ENCODE peak calls at places on chromosomes 3 and 15, in five cellular contexts. One of them, this sample, is unnamed.

GRCh38 chr3:108462899-108463298 is 47.5 kb downstream of the MYH15 start:
- DNase-seq in LHCN-M2: peak
- DNase-seq in activated naive CD4-positive, alpha-beta T cell treated with Interleukin-2 at 50 U/mL for 16 hours: no peak
- DNase-seq in stimulated activated CD4-positive, alpha-beta T cell treated with anti-CD3 and anti-CD28 coated beads, Interleukin-4, amount 100 ng/mL, for 4 hours: no peak
- DNase-seq in transverse colon: no peak
- DNase-seq in this sample: no peak

GRCh38 chr15:89664951-89665350 is 9.7 kb upstream of the KIF7 start:
- DNase-seq in LHCN-M2: peak
- DNase-seq in stimulated activated CD4-positive, alpha-beta T cell treated with anti-CD3 and anti-CD28 coated beads, Interleukin-4, amount 100 ng/mL, for 4 hours: no peak
- DNase-seq in transverse colon: no peak
- DNase-seq in activated naive CD4-positive, alpha-beta T cell treated with Interleukin-2 at 50 U/mL for 16 hours: no peak
- DNase-seq in this sample: no peak

GRCh38 chr15:65771870-65772269 is 20.2 kb downstream of the DENND4A start:
- DNase-seq in transverse colon: no peak
- DNase-seq in stimulated activated CD4-positive, alpha-beta T cell treated with anti-CD3 and anti-CD28 coated beads, Interleukin-4, amount 100 ng/mL, for 4 hours: no peak
- DNase-seq in activated naive CD4-positive, alpha-beta T cell treated with Interleukin-2 at 50 U/mL for 16 hours: no peak
- DNase-seq in LHCN-M2: no peak
- DNase-seq in this sample: no peak

GRCh38 chr3:185270262-185270955 is 16.6 kb upstream of the EHHADH start:
- DNase-seq in activated naive CD4-positive, alpha-beta T cell treated with Interleukin-2 at 50 U/mL for 16 hours: no peak
- DNase-seq in stimulated activated CD4-positive, alpha-beta T cell treated with anti-CD3 and anti-CD28 coated beads, Interleukin-4, amount 100 ng/mL, for 4 hours: no peak
- DNase-seq in transverse colon: peak
- DNase-seq in LHCN-M2: peak
- DNase-seq in this sample: no peak

GRCh38 chr15:70494861-70495571 is 268.3 kb downstream of the UACA start:
- DNase-seq in transverse colon: no peak
- DNase-seq in stimulated activated CD4-positive, alpha-beta T cell treated with anti-CD3 and anti-CD28 coated beads, Interleukin-4, amount 100 ng/mL, for 4 hours: no peak
- DNase-seq in activated naive CD4-positive, alpha-beta T cell treated with Interleukin-2 at 50 U/mL for 16 hours: peak
- DNase-seq in LHCN-M2: peak
- DNase-seq in this sample: no peak

GRCh38 chr3:11631822-11632221 is 11.9 kb downstream of the VGLL4 start:
- DNase-seq in activated naive CD4-positive, alpha-beta T cell treated with Interleukin-2 at 50 U/mL for 16 hours: no peak
- DNase-seq in LHCN-M2: no peak
- DNase-seq in transverse colon: no peak
- DNase-seq in stimulated activated CD4-positive, alpha-beta T cell treated with anti-CD3 and anti-CD28 coated beads, Interleukin-4, amount 100 ng/mL, for 4 hours: no peak
- DNase-seq in this sample: no peak

GRCh38 chr3:34533468-34533867 is 735.0 kb downstream of the PDCD6IP start:
- DNase-seq in transverse colon: no peak
- DNase-seq in activated naive CD4-positive, alpha-beta T cell treated with Interleukin-2 at 50 U/mL for 16 hours: no peak
- DNase-seq in stimulated activated CD4-positive, alpha-beta T cell treated with anti-CD3 and anti-CD28 coated beads, Interleukin-4, amount 100 ng/mL, for 4 hours: no peak
- DNase-seq in LHCN-M2: no peak
- DNase-seq in this sample: no peak

GRCh38 chr3:136142592-136142991 is 53.5 kb downstream of the MSL2 start:
- DNase-seq in activated naive CD4-positive, alpha-beta T cell treated with Interleukin-2 at 50 U/mL for 16 hours: no peak
- DNase-seq in transverse colon: no peak
- DNase-seq in stimulated activated CD4-positive, alpha-beta T cell treated with anti-CD3 and anti-CD28 coated beads, Interleukin-4, amount 100 ng/mL, for 4 hours: no peak
- DNase-seq in LHCN-M2: peak
- DNase-seq in this sample: no peak

GRCh38 chr3:89560546-89560945 is 453.1 kb downstream of the EPHA3 start:
- DNase-seq in LHCN-M2: peak
- DNase-seq in transverse colon: no peak
- DNase-seq in activated naive CD4-positive, alpha-beta T cell treated with Interleukin-2 at 50 U/mL for 16 hours: no peak
- DNase-seq in stimulated activated CD4-positive, alpha-beta T cell treated with anti-CD3 and anti-CD28 coated beads, Interleukin-4, amount 100 ng/mL, for 4 hours: no peak
- DNase-seq in this sample: no peak

GRCh38 chr3:194300392-194300758 is 50.8 kb downstream of the CPN2 start:
- DNase-seq in transverse colon: peak
- DNase-seq in activated naive CD4-positive, alpha-beta T cell treated with Interleukin-2 at 50 U/mL for 16 hours: no peak
- DNase-seq in stimulated activated CD4-positive, alpha-beta T cell treated with anti-CD3 and anti-CD28 coated beads, Interleukin-4, amount 100 ng/mL, for 4 hours: no peak
- DNase-seq in LHCN-M2: no peak
- DNase-seq in this sample: no peak

GRCh38 chr15:60444289-60444912 is 34.5 kb downstream of the ICE2 start:
- DNase-seq in stimulated activated CD4-positive, alpha-beta T cell treated with anti-CD3 and anti-CD28 coated beads, Interleukin-4, amount 100 ng/mL, for 4 hours: no peak
- DNase-seq in LHCN-M2: peak
- DNase-seq in transverse colon: no peak
- DNase-seq in activated naive CD4-positive, alpha-beta T cell treated with Interleukin-2 at 50 U/mL for 16 hours: no peak
- DNase-seq in this sample: no peak

GRCh38 chr3:76365284-76365683 is 579.9 kb upstream of the ZNF717 start:
- DNase-seq in LHCN-M2: no peak
- DNase-seq in transverse colon: no peak
- DNase-seq in stimulated activated CD4-positive, alpha-beta T cell treated with anti-CD3 and anti-CD28 coated beads, Interleukin-4, amount 100 ng/mL, for 4 hours: no peak
- DNase-seq in activated naive CD4-positive, alpha-beta T cell treated with Interleukin-2 at 50 U/mL for 16 hours: no peak
- DNase-seq in this sample: no peak

GRCh38 chr15:79954659-79955058 is 16.3 kb downstream of the BCL2A1 start:
- DNase-seq in stimulated activated CD4-positive, alpha-beta T cell treated with anti-CD3 and anti-CD28 coated beads, Interleukin-4, amount 100 ng/mL, for 4 hours: no peak
- DNase-seq in activated naive CD4-positive, alpha-beta T cell treated with Interleukin-2 at 50 U/mL for 16 hours: no peak
- DNase-seq in transverse colon: no peak
- DNase-seq in LHCN-M2: no peak
- DNase-seq in this sample: no peak

GRCh38 chr3:185071401-185071800 is 81.5 kb downstream of the C3orf70 start:
- DNase-seq in stimulated activated CD4-positive, alpha-beta T cell treated with anti-CD3 and anti-CD28 coated beads, Interleukin-4, amount 100 ng/mL, for 4 hours: no peak
- DNase-seq in transverse colon: no peak
- DNase-seq in activated naive CD4-positive, alpha-beta T cell treated with Interleukin-2 at 50 U/mL for 16 hours: no peak
- DNase-seq in LHCN-M2: no peak
- DNase-seq in this sample: no peak

GRCh38 chr3:82816086-82816485 is 1054.6 kb upstream of the GBE1 start:
- DNase-seq in stimulated activated CD4-positive, alpha-beta T cell treated with anti-CD3 and anti-CD28 coated beads, Interleukin-4, amount 100 ng/mL, for 4 hours: no peak
- DNase-seq in activated naive CD4-positive, alpha-beta T cell treated with Interleukin-2 at 50 U/mL for 16 hours: no peak
- DNase-seq in LHCN-M2: no peak
- DNase-seq in transverse colon: no peak
- DNase-seq in this sample: no peak

GRCh38 chr3:22117751-22118346 is 366.8 kb upstream of the ZNF385D start:
- DNase-seq in activated naive CD4-positive, alpha-beta T cell treated with Interleukin-2 at 50 U/mL for 16 hours: no peak
- DNase-seq in transverse colon: no peak
- DNase-seq in stimulated activated CD4-positive, alpha-beta T cell treated with anti-CD3 and anti-CD28 coated beads, Interleukin-4, amount 100 ng/mL, for 4 hours: no peak
- DNase-seq in LHCN-M2: peak
- DNase-seq in this sample: no peak

GRCh38 chr3:123651449-123652345 is 66.8 kb upstream of the HACD2 start:
- DNase-seq in stimulated activated CD4-positive, alpha-beta T cell treated with anti-CD3 and anti-CD28 coated beads, Interleukin-4, amount 100 ng/mL, for 4 hours: no peak
- DNase-seq in activated naive CD4-positive, alpha-beta T cell treated with Interleukin-2 at 50 U/mL for 16 hours: no peak
- DNase-seq in transverse colon: no peak
- DNase-seq in LHCN-M2: peak
- DNase-seq in this sample: no peak

GRCh38 chr3:96863129-96863740 is 48.8 kb downstream of the EPHA6 start:
- DNase-seq in stimulated activated CD4-positive, alpha-beta T cell treated with anti-CD3 and anti-CD28 coated beads, Interleukin-4, amount 100 ng/mL, for 4 hours: no peak
- DNase-seq in activated naive CD4-positive, alpha-beta T cell treated with Interleukin-2 at 50 U/mL for 16 hours: no peak
- DNase-seq in LHCN-M2: peak
- DNase-seq in transverse colon: peak
- DNase-seq in this sample: no peak

This sample was measured in Peyer's patch.